ENCODE peak calls at places on chromosomes 5 and 9, in five cellular contexts. One of them, this sample, is unnamed.

GRCh38 chr9:97772145-97772544 is 75.0 kb upstream of the XPA start:
- DNase-seq in ovary: no peak
- DNase-seq in coronary artery: no peak
- DNase-seq in epithelial cell of prostate: no peak
- DNase-seq in H1: no peak
- DNase-seq in this sample: no peak

GRCh38 chr9:136228107-136228875 is 17.3 kb downstream of the QSOX2 start:
- DNase-seq in coronary artery: no peak
- DNase-seq in epithelial cell of prostate: peak
- DNase-seq in H1: no peak
- DNase-seq in ovary: no peak
- DNase-seq in this sample: no peak

GRCh38 chr5:144469106-144469505 is 298.4 kb downstream of the KCTD16 start:
- DNase-seq in ovary: no peak
- DNase-seq in H1: no peak
- DNase-seq in coronary artery: no peak
- DNase-seq in epithelial cell of prostate: no peak
- DNase-seq in this sample: no peak

GRCh38 chr9:114050646-114051045 is 27.5 kb downstream of the AMBP start:
- DNase-seq in coronary artery: no peak
- DNase-seq in epithelial cell of prostate: no peak
- DNase-seq in H1: no peak
- DNase-seq in ovary: peak
- DNase-seq in this sample: no peak

GRCh38 chr5:111227805-111228204 is 3.6 kb downstream of the CAMK4 start:
- DNase-seq in ovary: no peak
- DNase-seq in H1: no peak
- DNase-seq in epithelial cell of prostate: no peak
- DNase-seq in coronary artery: no peak
- DNase-seq in this sample: no peak

GRCh38 chr9:16182784-16183183 is 629.9 kb downstream of the CCDC171 start:
- DNase-seq in epithelial cell of prostate: no peak
- DNase-seq in coronary artery: no peak
- DNase-seq in ovary: no peak
- DNase-seq in H1: no peak
- DNase-seq in this sample: no peak

GRCh38 chr9:127139071-127139731 is 16.8 kb upstream of the ANGPTL2 start:
- DNase-seq in epithelial cell of prostate: no peak
- DNase-seq in H1: no peak
- DNase-seq in coronary artery: no peak
- DNase-seq in ovary: peak
- DNase-seq in this sample: no peak

GRCh38 chr5:178564386-178564785 is 25.8 kb downstream of the COL23A1 start:
- DNase-seq in coronary artery: no peak
- DNase-seq in H1: no peak
- DNase-seq in epithelial cell of prostate: no peak
- DNase-seq in ovary: no peak
- DNase-seq in this sample: no peak

GRCh38 chr9:121286973-121287721 is 19.2 kb downstream of the GSN start:
- DNase-seq in coronary artery: peak
- DNase-seq in H1: peak
- DNase-seq in epithelial cell of prostate: peak
- DNase-seq in ovary: peak
- DNase-seq in this sample: peak

GRCh38 chr5:74649421-74649973 is 9.0 kb upstream of the ENC1 start:
- DNase-seq in coronary artery: no peak
- DNase-seq in ovary: no peak
- DNase-seq in epithelial cell of prostate: no peak
- DNase-seq in H1: no peak
- DNase-seq in this sample: no peak

GRCh38 chr5:89457411-89458329 is 574.7 kb upstream of the MEF2C start:
- DNase-seq in epithelial cell of prostate: peak
- DNase-seq in coronary artery: peak
- DNase-seq in H1: no peak
- DNase-seq in ovary: no peak
- DNase-seq in this sample: no peak

DNA sequence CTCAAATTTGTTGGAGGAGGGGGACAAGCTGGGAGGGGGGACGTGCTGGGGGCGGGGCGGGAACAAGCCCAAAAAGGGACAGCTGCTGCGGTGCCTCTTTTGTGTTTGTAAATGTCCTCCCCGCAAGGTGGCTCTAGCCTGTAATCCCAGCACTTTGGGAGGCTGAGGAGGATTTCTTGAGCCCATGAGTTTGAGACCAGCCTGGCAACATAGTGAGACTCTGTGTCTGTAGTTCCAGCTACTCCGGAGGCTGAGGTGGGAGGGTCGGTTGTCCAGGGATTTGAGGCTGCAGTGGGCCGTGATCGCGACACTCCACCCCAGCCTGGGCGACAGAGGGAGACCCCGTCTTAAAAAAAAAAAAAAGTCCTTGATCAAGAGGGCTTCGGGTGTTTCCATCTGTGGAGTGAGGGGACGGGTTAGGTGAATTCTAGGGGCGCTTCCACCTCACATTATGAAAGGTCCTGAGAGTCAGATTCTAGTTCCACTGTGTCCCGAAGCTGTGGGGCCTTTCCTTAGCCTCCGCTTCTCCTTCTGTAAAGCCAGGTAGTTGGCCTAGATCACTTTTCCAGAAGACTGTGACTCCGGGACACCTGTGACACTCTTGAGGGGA is 779 bp upstream of the CTNNA1 start:
- DNase-seq in epithelial cell of prostate: no peak
- DNase-seq in coronary artery: no peak
- DNase-seq in H1: peak
- DNase-seq in ovary: no peak
- DNase-seq in this sample: peak
- H3K27ac ChIP-seq in epithelial cell of prostate: peak
- H3K27ac ChIP-seq in coronary artery: peak
- H3K27ac ChIP-seq in H1: peak
- H3K27ac ChIP-seq in ovary: peak
- H3K27ac ChIP-seq in this sample: peak

DNA sequence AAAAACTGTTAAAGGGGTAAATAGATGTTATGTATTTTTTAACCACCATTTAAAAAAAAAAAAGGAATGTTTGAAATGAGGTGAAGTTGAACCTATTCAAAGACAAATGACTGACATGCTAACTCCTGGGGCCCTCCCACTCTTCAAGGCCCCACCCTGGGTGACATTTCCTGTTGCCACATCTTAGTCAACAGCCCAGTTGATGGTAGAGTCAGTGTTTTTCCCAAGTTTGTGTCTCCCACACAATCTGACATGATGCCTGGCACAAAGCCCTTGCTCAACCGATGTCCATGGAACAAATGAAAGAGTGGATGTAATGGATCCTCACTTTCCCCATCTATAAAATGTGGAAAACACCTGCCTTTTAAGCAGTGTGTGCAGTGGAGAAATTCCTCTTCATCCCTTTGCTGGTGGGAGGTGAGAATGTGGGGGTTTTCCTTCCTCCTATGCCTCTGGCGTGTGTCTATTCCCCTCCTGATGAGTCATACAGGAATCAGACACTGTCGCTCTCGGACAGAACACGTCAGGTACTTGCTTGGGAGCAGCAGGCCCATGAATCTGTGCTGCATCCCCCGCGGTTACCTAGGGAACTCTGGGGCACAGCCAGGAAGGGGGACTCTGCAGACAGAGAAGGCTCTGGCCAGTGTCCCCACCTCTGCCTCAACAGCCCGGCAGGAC is 13.7 kb upstream of the ADRA1B start:
- DNase-seq in ovary: no peak
- DNase-seq in coronary artery: no peak
- DNase-seq in epithelial cell of prostate: peak
- DNase-seq in H1: no peak
- DNase-seq in this sample: no peak
- H3K27ac ChIP-seq in ovary: no peak
- H3K27ac ChIP-seq in coronary artery: no peak
- H3K27ac ChIP-seq in epithelial cell of prostate: peak
- H3K27ac ChIP-seq in H1: no peak
- H3K27ac ChIP-seq in this sample: no peak

DNA sequence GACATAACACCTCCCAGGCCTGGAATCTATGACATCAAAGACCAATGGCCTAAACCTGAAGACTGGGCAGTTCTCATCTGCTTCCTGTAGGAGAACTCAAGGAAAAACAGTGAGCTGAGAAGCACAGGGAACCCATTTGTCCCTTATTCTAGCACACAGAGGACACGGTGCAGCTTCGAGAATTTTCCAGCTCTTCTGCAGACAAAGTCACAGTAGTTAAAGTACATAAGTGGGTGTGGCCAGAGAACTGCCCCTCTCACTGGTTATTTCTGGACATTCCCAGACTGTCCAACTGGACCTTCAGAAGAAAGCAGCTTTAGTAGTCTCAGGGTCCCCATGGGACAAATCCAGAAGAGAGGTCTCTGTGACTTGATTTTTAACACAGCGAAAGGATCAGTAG is 114.6 kb downstream of the KLHL3 start:
- DNase-seq in coronary artery: no peak
- DNase-seq in epithelial cell of prostate: no peak
- DNase-seq in H1: no peak
- DNase-seq in ovary: no peak
- DNase-seq in this sample: no peak
- H3K27ac ChIP-seq in coronary artery: peak
- H3K27ac ChIP-seq in epithelial cell of prostate: peak
- H3K27ac ChIP-seq in H1: no peak
- H3K27ac ChIP-seq in ovary: no peak
- H3K27ac ChIP-seq in this sample: peak

GRCh38 chr9:18473551-18474279 is at the start of gene ADAMTSL1:
- DNase-seq in epithelial cell of prostate: no peak
- DNase-seq in ovary: no peak
- DNase-seq in coronary artery: no peak
- DNase-seq in H1: peak
- DNase-seq in this sample: peak
- H3K27ac ChIP-seq in epithelial cell of prostate: no peak
- H3K27ac ChIP-seq in ovary: no peak
- H3K27ac ChIP-seq in coronary artery: peak
- H3K27ac ChIP-seq in H1: no peak
- H3K27ac ChIP-seq in this sample: no peak

GRCh38 chr5:133487093-133487492 is 125.2 kb downstream of the FSTL4 start:
- DNase-seq in epithelial cell of prostate: no peak
- DNase-seq in coronary artery: no peak
- DNase-seq in H1: no peak
- DNase-seq in ovary: no peak
- DNase-seq in this sample: no peak
- H3K27ac ChIP-seq in epithelial cell of prostate: no peak
- H3K27ac ChIP-seq in coronary artery: no peak
- H3K27ac ChIP-seq in H1: no peak
- H3K27ac ChIP-seq in ovary: no peak
- H3K27ac ChIP-seq in this sample: no peak

GRCh38 chr5:135033026-135033861 is 784 bp downstream of the PITX1 start:
- DNase-seq in H1: peak
- DNase-seq in epithelial cell of prostate: no peak
- DNase-seq in ovary: no peak
- DNase-seq in coronary artery: no peak
- DNase-seq in this sample: no peak

GRCh38 chr5:135033866-135034185 is 202 bp downstream of the PITX1 start:
- DNase-seq in H1: no peak
- DNase-seq in ovary: no peak
- DNase-seq in epithelial cell of prostate: no peak
- DNase-seq in coronary artery: no peak
- DNase-seq in this sample: no peak

GRCh38 chr5:135031813-135032612 is 2.0 kb downstream of the PITX1 start:
- DNase-seq in coronary artery: no peak
- DNase-seq in H1: no peak
- DNase-seq in ovary: no peak
- DNase-seq in epithelial cell of prostate: no peak
- DNase-seq in this sample: no peak

GRCh38 chr5:135031146-135031812 is 2.7 kb downstream of the PITX1 start:
- DNase-seq in epithelial cell of prostate: no peak
- DNase-seq in H1: peak
- DNase-seq in ovary: no peak
- DNase-seq in coronary artery: no peak
- DNase-seq in this sample: no peak

DNA sequence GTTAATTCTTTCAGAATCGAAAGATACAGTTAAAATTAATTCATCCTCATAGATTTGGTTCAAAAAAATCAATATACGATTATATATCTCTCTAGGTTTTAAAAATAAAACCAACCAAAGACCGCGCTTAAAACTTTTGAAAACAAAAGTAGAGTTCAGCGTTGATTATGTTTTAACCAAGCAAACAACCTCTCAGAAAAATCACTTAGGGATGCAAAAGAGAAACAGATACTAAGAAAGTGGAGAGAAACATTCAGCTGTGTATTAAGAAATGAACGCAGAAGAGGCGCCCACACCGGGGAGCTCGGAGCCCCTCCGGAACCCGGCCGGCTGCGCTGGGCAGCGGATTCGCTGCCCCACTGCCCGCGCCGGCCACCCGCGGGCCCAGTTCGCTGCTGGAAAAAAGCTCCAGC is 1.4 kb downstream of the PITX1 start:
- DNase-seq in H1: no peak
- DNase-seq in coronary artery: no peak
- DNase-seq in epithelial cell of prostate: no peak
- DNase-seq in ovary: no peak
- DNase-seq in this sample: no peak
- H3K27ac ChIP-seq in H1: no peak
- H3K27ac ChIP-seq in coronary artery: no peak
- H3K27ac ChIP-seq in epithelial cell of prostate: peak
- H3K27ac ChIP-seq in ovary: no peak
- H3K27ac ChIP-seq in this sample: no peak

GRCh38 chr5:128062172-128062746 is 21.3 kb upstream of the SLC12A2 start:
- DNase-seq in epithelial cell of prostate: peak
- DNase-seq in coronary artery: no peak
- DNase-seq in ovary: no peak
- DNase-seq in H1: no peak
- DNase-seq in this sample: no peak
- H3K27ac ChIP-seq in epithelial cell of prostate: peak
- H3K27ac ChIP-seq in coronary artery: no peak
- H3K27ac ChIP-seq in ovary: no peak
- H3K27ac ChIP-seq in H1: no peak
- H3K27ac ChIP-seq in this sample: no peak

DNA sequence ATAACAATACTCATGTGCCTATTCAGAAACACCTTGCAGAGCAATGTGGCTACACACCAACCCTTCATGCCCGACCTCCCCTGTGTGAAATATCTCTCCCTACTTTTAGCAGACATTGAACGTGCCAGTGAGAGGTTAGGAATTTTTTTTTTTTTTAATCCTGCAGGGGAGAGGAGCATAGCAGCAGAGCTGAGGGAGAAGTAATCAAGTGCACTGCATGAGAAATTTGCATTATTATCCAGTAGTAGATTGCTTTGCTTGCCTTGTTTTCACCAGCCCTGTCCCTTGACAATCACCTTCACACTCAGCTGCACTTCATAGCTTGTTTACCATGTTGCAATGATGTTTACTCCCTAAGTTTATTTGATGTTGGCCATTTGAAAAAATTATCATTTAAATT is 489.6 kb upstream of the ZNF608 start:
- DNase-seq in H1: no peak
- DNase-seq in coronary artery: no peak
- DNase-seq in epithelial cell of prostate: no peak
- DNase-seq in ovary: no peak
- DNase-seq in this sample: no peak
- H3K27ac ChIP-seq in H1: no peak
- H3K27ac ChIP-seq in coronary artery: no peak
- H3K27ac ChIP-seq in epithelial cell of prostate: no peak
- H3K27ac ChIP-seq in ovary: no peak
- H3K27ac ChIP-seq in this sample: no peak